ENCODE peak calls at places on chromosomes 6 and 20, in seven cellular contexts. T is stomach; M is MV-4-11; S is Right ventricle myocardium superior; A is iPS-NIHi11; G is effector CD4-positive, alpha-beta T cell; K is osteocyte. O is an unnamed sample.

GRCh38 chr6:135722182-135722581 is 129.3 kb upstream of the PDE7B start:
- DNase-seq in T (no peak), M (no peak), S (no peak), A (no peak), G (no peak), K (no peak), O (peak; percentile 7)

GRCh38 chr6:39821739-39822532 is 29.8 kb downstream of the DAAM2 start:
- DNase-seq in T (no peak), M (no peak), S (peak; percentile 84), A (no peak), G (no peak), K (no peak), O (no peak)

GRCh38 chr6:102717737-102718427 is 1324.4 kb downstream of the GRIK2 start:
- DNase-seq in T (no peak), M (no peak), S (no peak), A (peak; percentile 9), G (no peak), K (no peak), O (no peak)

GRCh38 chr6:11833626-11834592 is 55.3 kb upstream of the ADTRP start:
- DNase-seq in T (peak; percentile 49), M (no peak), S (no peak), A (no peak), G (no peak), K (no peak), O (no peak)

GRCh38 chr6:39313526-39314272 is 520 bp downstream of the KCNK17 start:
- DNase-seq in T (no peak), M (no peak), S (no peak), A (peak; percentile 63), G (no peak), K (no peak), O (no peak)

GRCh38 chr6:54847799-54848597 is 1.4 kb downstream of the FAM83B start:
- DNase-seq in T (no peak), M (no peak), S (no peak), A (no peak), G (no peak), K (no peak), O (peak; percentile 38)

GRCh38 chr6:72861935-72862432 is 240.1 kb downstream of the KCNQ5 start:
- DNase-seq in T (no peak), M (peak; percentile 36), S (no peak), A (no peak), G (no peak), K (no peak), O (peak; percentile 64)

GRCh38 chr6:41352907-41353306 is 17.5 kb downstream of the NCR2 start:
- DNase-seq in T (no peak), M (no peak), S (no peak), A (no peak), G (no peak), K (peak; percentile 62), O (no peak)

GRCh38 chr6:159174263-159174974 is 5.2 kb downstream of the FNDC1 start:
- DNase-seq in T (peak; percentile 75), M (peak; percentile 50), S (peak; percentile 84), A (peak; percentile 79), G (peak; percentile 47), K (peak; percentile 89), O (peak; percentile 62)

GRCh38 chr20:34637245-34638185 is 39.4 kb downstream of the PIGU start:
- DNase-seq in T (no peak), M (no peak), S (no peak), A (no peak), G (no peak), K (no peak), O (peak; percentile 95)

GRCh38 chr20:50478162-50479036 is 31.8 kb upstream of the PTPN1 start:
- DNase-seq in T (peak; percentile 73), M (peak; percentile 85), S (peak; percentile 77), A (peak; percentile 72), G (peak; percentile 57), K (peak; percentile 85), O (peak; percentile 68)

GRCh38 chr20:38247166-38247509 is 13.4 kb downstream of the KIAA1755 start:
- DNase-seq in T (no peak), M (no peak), S (no peak), A (no peak), G (no peak), K (no peak), O (peak; percentile 72)

GRCh38 chr20:8946036-8946926 is 122.6 kb upstream of the PLCB4 start:
- DNase-seq in T (no peak), M (no peak), S (no peak), A (no peak), G (no peak), K (no peak), O (peak; percentile 12)

GRCh38 chr6:98747960-98748359 is 86.4 kb upstream of the POU3F2 start:
- DNase-seq in T (no peak), M (no peak), S (no peak), A (no peak), G (no peak), K (no peak), O (no peak)

GRCh38 chr20:15676815-15677214 is 896.4 kb downstream of the KIF16B start:
- DNase-seq in T (no peak), M (no peak), S (no peak), A (no peak), G (no peak), K (no peak), O (no peak)

GRCh38 chr6:112906737-112907136 is 559.6 kb downstream of the RFPL4B start:
- DNase-seq in T (no peak), M (no peak), S (no peak), A (no peak), G (no peak), K (no peak), O (peak; percentile 91)

GRCh38 chr20:40855269-40855668 is 166.2 kb upstream of the MAFB start:
- DNase-seq in T (no peak), M (no peak), S (no peak), A (no peak), G (no peak), K (no peak), O (no peak)

GRCh38 chr6:15312500-15312899 is 66.6 kb downstream of the JARID2 start:
- DNase-seq in T (no peak), M (no peak), S (no peak), A (no peak), G (no peak), K (no peak), O (peak; percentile 43)